ENCODE peak calls at places on chromosomes 2 and 18, in seven cellular contexts. One of them, this sample, is unnamed.

GRCh38 chr2:8168876-8169275 is 513.0 kb upstream of the ID2 start:
- DNase-seq in testis: no peak
- DNase-seq in GM23338: no peak
- DNase-seq in K562: no peak
- DNase-seq in psoas muscle: no peak
- DNase-seq in left lung: no peak
- DNase-seq in A549: no peak
- DNase-seq in this sample: no peak

GRCh38 chr18:3294435-3295080 is 32.6 kb downstream of the MYL12B start:
- DNase-seq in testis: no peak
- DNase-seq in GM23338: no peak
- DNase-seq in K562: no peak
- DNase-seq in psoas muscle: no peak
- DNase-seq in left lung: no peak
- DNase-seq in A549: no peak
- DNase-seq in this sample: no peak

GRCh38 chr2:226123307-226123706 is 676.3 kb downstream of the IRS1 start:
- DNase-seq in testis: no peak
- DNase-seq in GM23338: no peak
- DNase-seq in K562: no peak
- DNase-seq in psoas muscle: no peak
- DNase-seq in left lung: no peak
- DNase-seq in A549: no peak
- DNase-seq in this sample: no peak

GRCh38 chr2:47302308-47302707 is 100.6 kb upstream of the MSH2 start:
- DNase-seq in testis: no peak
- DNase-seq in GM23338: no peak
- DNase-seq in K562: no peak
- DNase-seq in psoas muscle: no peak
- DNase-seq in left lung: no peak
- DNase-seq in A549: no peak
- DNase-seq in this sample: no peak

GRCh38 chr18:32804126-32804888 is 31.5 kb upstream of the KLHL14 start:
- DNase-seq in testis: no peak
- DNase-seq in GM23338: no peak
- DNase-seq in K562: no peak
- DNase-seq in psoas muscle: no peak
- DNase-seq in left lung: no peak
- DNase-seq in A549: no peak
- DNase-seq in this sample: no peak

GRCh38 chr2:44537264-44537663 is 175.5 kb downstream of the CAMKMT start:
- DNase-seq in testis: no peak
- DNase-seq in GM23338: no peak
- DNase-seq in K562: no peak
- DNase-seq in psoas muscle: no peak
- DNase-seq in left lung: no peak
- DNase-seq in A549: no peak
- DNase-seq in this sample: no peak

GRCh38 chr2:85936421-85937068 is 47.8 kb upstream of the ST3GAL5 start:
- DNase-seq in testis: peak; percentile 50
- DNase-seq in GM23338: no peak
- DNase-seq in K562: no peak
- DNase-seq in psoas muscle: no peak
- DNase-seq in left lung: peak; percentile 67
- DNase-seq in A549: peak; percentile 95
- DNase-seq in this sample: no peak

GRCh38 chr2:215359576-215359922 is 47.7 kb downstream of the ATIC start:
- DNase-seq in testis: no peak
- DNase-seq in GM23338: no peak
- DNase-seq in K562: no peak
- DNase-seq in psoas muscle: no peak
- DNase-seq in left lung: no peak
- DNase-seq in A549: no peak
- DNase-seq in this sample: no peak

GRCh38 chr2:169512525-169512924 is 3.0 kb downstream of the KLHL41 start:
- DNase-seq in testis: no peak
- DNase-seq in GM23338: no peak
- DNase-seq in K562: no peak
- DNase-seq in psoas muscle: no peak
- DNase-seq in left lung: no peak
- DNase-seq in A549: no peak
- DNase-seq in this sample: no peak

GRCh38 chr2:219569635-219570034 is 1.7 kb downstream of the OBSL1 start:
- DNase-seq in testis: no peak
- DNase-seq in GM23338: no peak
- DNase-seq in K562: no peak
- DNase-seq in psoas muscle: no peak
- DNase-seq in left lung: no peak
- DNase-seq in A549: no peak
- DNase-seq in this sample: no peak

GRCh38 chr2:231245253-231246094 is 47.0 kb downstream of the ARMC9 start:
- DNase-seq in testis: no peak
- DNase-seq in GM23338: no peak
- DNase-seq in K562: no peak
- DNase-seq in psoas muscle: no peak
- DNase-seq in left lung: peak; percentile 58
- DNase-seq in A549: no peak
- DNase-seq in this sample: no peak

GRCh38 chr2:185892484-185892883 is 153.9 kb downstream of the FSIP2 start:
- DNase-seq in testis: no peak
- DNase-seq in GM23338: no peak
- DNase-seq in K562: no peak
- DNase-seq in psoas muscle: no peak
- DNase-seq in left lung: no peak
- DNase-seq in A549: no peak
- DNase-seq in this sample: no peak

GRCh38 chr2:144996225-144996795 is 476.4 kb upstream of the ZEB2 start:
- DNase-seq in testis: no peak
- DNase-seq in GM23338: no peak
- DNase-seq in K562: no peak
- DNase-seq in psoas muscle: no peak
- DNase-seq in left lung: no peak
- DNase-seq in A549: no peak
- DNase-seq in this sample: no peak

GRCh38 chr2:21981127-21981526 is 857.4 kb downstream of the TDRD15 start:
- DNase-seq in testis: no peak
- DNase-seq in GM23338: no peak
- DNase-seq in K562: no peak
- DNase-seq in psoas muscle: no peak
- DNase-seq in left lung: no peak
- DNase-seq in A549: no peak
- DNase-seq in this sample: no peak

GRCh38 chr2:96511851-96512250 is 6.7 kb upstream of the NEURL3 start:
- DNase-seq in testis: no peak
- DNase-seq in GM23338: no peak
- DNase-seq in K562: no peak
- DNase-seq in psoas muscle: peak; percentile 21
- DNase-seq in left lung: no peak
- DNase-seq in A549: no peak
- DNase-seq in this sample: no peak

GRCh38 chr2:212905640-212906201 is 245.7 kb downstream of the IKZF2 start:
- DNase-seq in testis: no peak
- DNase-seq in GM23338: peak; percentile 11
- DNase-seq in K562: no peak
- DNase-seq in psoas muscle: no peak
- DNase-seq in left lung: no peak
- DNase-seq in A549: no peak
- DNase-seq in this sample: no peak

GRCh38 chr2:9699139-9699823 is 68.5 kb upstream of the YWHAQ start:
- DNase-seq in testis: no peak
- DNase-seq in GM23338: no peak
- DNase-seq in K562: peak; percentile 75
- DNase-seq in psoas muscle: no peak
- DNase-seq in left lung: no peak
- DNase-seq in A549: peak; percentile 68
- DNase-seq in this sample: no peak

GRCh38 chr2:84694088-84694622 is 177.9 kb downstream of the DNAH6 start:
- DNase-seq in testis: no peak
- DNase-seq in GM23338: peak; percentile 2
- DNase-seq in K562: no peak
- DNase-seq in psoas muscle: no peak
- DNase-seq in left lung: no peak
- DNase-seq in A549: no peak
- DNase-seq in this sample: no peak

GRCh38 chr2:32958836-32959235 is 12.1 kb downstream of the LTBP1 start:
- DNase-seq in testis: no peak
- DNase-seq in GM23338: no peak
- DNase-seq in K562: no peak
- DNase-seq in psoas muscle: no peak
- DNase-seq in left lung: no peak
- DNase-seq in A549: no peak
- DNase-seq in this sample: no peak

GRCh38 chr2:233426619-233427342 is 72.5 kb downstream of the DGKD start:
- DNase-seq in testis: peak; percentile 9
- DNase-seq in GM23338: peak; percentile 32
- DNase-seq in K562: peak; percentile 58
- DNase-seq in psoas muscle: no peak
- DNase-seq in left lung: no peak
- DNase-seq in A549: no peak
- DNase-seq in this sample: no peak

GRCh38 chr2:168245074-168245825 is 2.1 kb downstream of the STK39 start:
- DNase-seq in testis: no peak
- DNase-seq in GM23338: no peak
- DNase-seq in K562: no peak
- DNase-seq in psoas muscle: no peak
- DNase-seq in left lung: no peak
- DNase-seq in A549: no peak
- DNase-seq in this sample: no peak

GRCh38 chr2:168244318-168244717 is 3.1 kb downstream of the STK39 start:
- DNase-seq in testis: no peak
- DNase-seq in GM23338: no peak
- DNase-seq in K562: no peak
- DNase-seq in psoas muscle: no peak
- DNase-seq in left lung: no peak
- DNase-seq in A549: no peak
- DNase-seq in this sample: no peak

GRCh38 chr2:168247341-168248305 is at the start of gene STK39:
- DNase-seq in testis: peak; percentile 76
- DNase-seq in GM23338: peak; percentile 90
- DNase-seq in K562: peak; percentile 77
- DNase-seq in psoas muscle: peak; percentile 85
- DNase-seq in left lung: peak; percentile 81
- DNase-seq in A549: peak; percentile 36
- DNase-seq in this sample: peak; percentile 70

GRCh38 chr2:168246072-168246482 is 1.3 kb downstream of the STK39 start:
- DNase-seq in testis: no peak
- DNase-seq in GM23338: peak; percentile 67
- DNase-seq in K562: no peak
- DNase-seq in psoas muscle: no peak
- DNase-seq in left lung: no peak
- DNase-seq in A549: peak; percentile 12
- DNase-seq in this sample: no peak

DNA sequence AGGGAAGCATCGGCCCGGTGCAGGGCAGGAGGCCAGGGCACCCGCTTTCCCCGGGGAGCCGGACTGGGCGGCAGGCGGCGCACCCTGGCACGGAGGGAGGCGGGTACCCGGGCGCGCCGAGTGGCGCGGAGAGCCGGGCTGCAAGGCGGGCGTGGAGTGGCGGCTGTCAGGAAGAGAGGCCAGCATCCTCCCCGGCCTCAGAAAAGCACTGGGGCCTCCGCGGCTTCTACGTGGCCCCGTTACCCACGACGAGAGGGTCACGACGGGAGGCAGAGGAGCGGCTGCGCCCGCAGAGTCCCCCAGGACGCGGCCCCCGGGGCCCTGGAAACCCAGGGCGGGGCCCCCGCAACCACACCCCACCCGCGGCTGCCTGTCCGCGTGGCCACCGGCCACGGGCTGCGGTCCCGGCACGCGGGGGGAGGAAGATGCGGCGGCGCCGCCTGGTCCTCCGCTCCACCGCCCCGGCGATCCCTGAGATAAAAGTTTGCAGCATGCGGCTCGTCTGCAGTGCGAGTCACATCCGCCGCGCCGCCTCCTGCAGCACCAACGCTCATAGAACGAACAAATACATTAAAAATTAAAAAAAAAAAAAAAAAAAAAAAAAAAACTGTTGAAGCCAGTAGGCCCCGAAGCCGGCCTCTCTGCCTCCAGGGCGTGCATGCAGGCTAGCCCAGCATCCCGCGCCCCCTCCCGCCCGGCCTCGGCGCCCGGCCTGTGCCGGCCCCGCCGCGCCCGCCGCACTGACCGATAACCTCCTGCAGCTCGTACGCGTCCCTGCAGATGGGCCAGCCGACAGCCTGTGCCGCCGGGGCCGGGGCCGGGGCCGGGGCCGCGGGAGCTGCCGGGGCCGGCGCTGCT is 683 bp downstream of the STK39 start:
- DNase-seq in testis: peak; percentile 69
- DNase-seq in GM23338: peak; percentile 78
- DNase-seq in K562: peak; percentile 47
- DNase-seq in psoas muscle: peak; percentile 76
- DNase-seq in left lung: peak; percentile 79
- DNase-seq in A549: peak; percentile 38
- DNase-seq in this sample: peak; percentile 63
- TF ChIP-seq CTCF in testis: no peak
- TF ChIP-seq CTCF in GM23338: peak; percentile 41
- TF ChIP-seq CTCF in K562: no peak
- TF ChIP-seq CTCF in psoas muscle: peak; percentile 4
- TF ChIP-seq CTCF in left lung: no peak
- TF ChIP-seq CTCF in A549: peak; percentile 29
- TF ChIP-seq CTCF in this sample: no peak

DNA sequence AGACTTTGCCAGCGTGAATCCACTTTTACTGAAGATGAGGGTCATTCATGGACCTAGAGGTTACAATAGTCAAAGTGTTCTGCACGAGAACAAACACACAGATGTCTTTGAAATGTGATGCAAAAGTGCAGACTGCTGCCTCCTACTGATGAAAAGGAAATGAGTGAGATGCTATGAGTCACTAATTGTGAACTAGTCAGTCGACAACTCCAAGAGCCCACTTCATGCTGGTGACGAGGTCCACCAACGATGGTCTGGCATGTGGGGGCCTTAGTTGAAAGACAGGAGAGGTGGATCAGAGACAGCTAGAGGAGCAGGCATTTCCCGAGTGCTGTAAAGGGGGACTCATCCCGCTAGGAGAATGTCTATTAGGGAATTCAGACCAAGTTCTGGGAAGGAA is 17.1 kb upstream of the ZNF236 start:
- DNase-seq in testis: no peak
- DNase-seq in GM23338: no peak
- DNase-seq in K562: no peak
- DNase-seq in psoas muscle: no peak
- DNase-seq in left lung: no peak
- DNase-seq in A549: no peak
- DNase-seq in this sample: no peak
- TF ChIP-seq CTCF in testis: no peak
- TF ChIP-seq CTCF in GM23338: peak; percentile 41
- TF ChIP-seq CTCF in K562: no peak
- TF ChIP-seq CTCF in psoas muscle: no peak
- TF ChIP-seq CTCF in left lung: no peak
- TF ChIP-seq CTCF in A549: no peak
- TF ChIP-seq CTCF in this sample: no peak

GRCh38 chr18:73841661-73842060 is 306.0 kb downstream of the FBXO15 start:
- DNase-seq in testis: no peak
- DNase-seq in GM23338: no peak
- DNase-seq in K562: no peak
- DNase-seq in psoas muscle: no peak
- DNase-seq in left lung: no peak
- DNase-seq in A549: no peak
- DNase-seq in this sample: no peak
- TF ChIP-seq CTCF in testis: peak; percentile 46
- TF ChIP-seq CTCF in GM23338: no peak
- TF ChIP-seq CTCF in K562: no peak
- TF ChIP-seq CTCF in psoas muscle: no peak
- TF ChIP-seq CTCF in left lung: no peak
- TF ChIP-seq CTCF in A549: peak; percentile 8
- TF ChIP-seq CTCF in this sample: peak; percentile 65

GRCh38 chr2:88959480-88960204 is 268.2 kb downstream of the RPIA start:
- DNase-seq in testis: no peak
- DNase-seq in GM23338: peak; percentile 17
- DNase-seq in K562: no peak
- DNase-seq in psoas muscle: no peak
- DNase-seq in left lung: no peak
- DNase-seq in A549: no peak
- DNase-seq in this sample: no peak
- TF ChIP-seq CTCF in testis: peak; percentile 27
- TF ChIP-seq CTCF in GM23338: peak; percentile 48
- TF ChIP-seq CTCF in K562: peak; percentile 22
- TF ChIP-seq CTCF in psoas muscle: no peak
- TF ChIP-seq CTCF in left lung: no peak
- TF ChIP-seq CTCF in A549: no peak
- TF ChIP-seq CTCF in this sample: no peak

This sample was measured in endothelial cell.